ENCODE peak calls at places on chromosomes 7 and 10, in seven cellular contexts. D is suprapubic skin, O is left ventricle myocardium inferior, J is lung, H is heart right ventricle, M is transverse colon, C is PC-3. R is an unnamed sample.

GRCh38 chr7:42946616-42946928 is 14.4 kb downstream of the MRPL32 start:
- DNase-seq in D (no peak), O (no peak), J (no peak), H (no peak), M (no peak), C (no peak), R (no peak)

GRCh38 chr7:36614954-36615353 is 109.3 kb downstream of the AOAH start:
- DNase-seq in D (no peak), O (no peak), J (no peak), H (no peak), M (no peak), C (no peak), R (no peak)

GRCh38 chr10:90885176-90885575 is 13.4 kb downstream of the RPP30 start:
- DNase-seq in D (no peak), O (no peak), J (no peak), H (no peak), M (no peak), C (peak; percentile 63), R (no peak)

GRCh38 chr10:53664620-53665019 is 892.0 kb upstream of the MBL2 start:
- DNase-seq in D (no peak), O (no peak), J (peak; percentile 34), H (no peak), M (peak; percentile 65), C (peak; percentile 97), R (no peak)

GRCh38 chr10:111113961-111114830 is 37.4 kb downstream of the ADRA2A start:
- DNase-seq in D (no peak), O (no peak), J (no peak), H (no peak), M (no peak), C (no peak), R (no peak)

GRCh38 chr10:130242483-130242882 is 106.3 kb downstream of the GLRX3 start:
- DNase-seq in D (no peak), O (no peak), J (no peak), H (no peak), M (no peak), C (no peak), R (no peak)

GRCh38 chr10:4671451-4672145 is 154.4 kb upstream of the AKR1E2 start:
- DNase-seq in D (no peak), O (no peak), J (no peak), H (no peak), M (no peak), C (peak; percentile 88), R (no peak)

GRCh38 chr7:91872928-91873327 is 7.6 kb downstream of the MTERF1 start:
- DNase-seq in D (no peak), O (no peak), J (no peak), H (no peak), M (no peak), C (no peak), R (no peak)

GRCh38 chr10:26215923-26216576 is 524 bp upstream of the GAD2 start:
- DNase-seq in D (no peak), O (no peak), J (no peak), H (peak; percentile 9), M (no peak), C (no peak), R (peak; percentile 36)

GRCh38 chr7:155011081-155011480 is 8.2 kb upstream of the PAXIP1 start:
- DNase-seq in D (no peak), O (no peak), J (no peak), H (no peak), M (no peak), C (peak; percentile 22), R (no peak)

GRCh38 chr7:155007947-155008346 is 5.0 kb upstream of the PAXIP1 start:
- DNase-seq in D (no peak), O (no peak), J (no peak), H (no peak), M (no peak), C (no peak), R (no peak)

DNA sequence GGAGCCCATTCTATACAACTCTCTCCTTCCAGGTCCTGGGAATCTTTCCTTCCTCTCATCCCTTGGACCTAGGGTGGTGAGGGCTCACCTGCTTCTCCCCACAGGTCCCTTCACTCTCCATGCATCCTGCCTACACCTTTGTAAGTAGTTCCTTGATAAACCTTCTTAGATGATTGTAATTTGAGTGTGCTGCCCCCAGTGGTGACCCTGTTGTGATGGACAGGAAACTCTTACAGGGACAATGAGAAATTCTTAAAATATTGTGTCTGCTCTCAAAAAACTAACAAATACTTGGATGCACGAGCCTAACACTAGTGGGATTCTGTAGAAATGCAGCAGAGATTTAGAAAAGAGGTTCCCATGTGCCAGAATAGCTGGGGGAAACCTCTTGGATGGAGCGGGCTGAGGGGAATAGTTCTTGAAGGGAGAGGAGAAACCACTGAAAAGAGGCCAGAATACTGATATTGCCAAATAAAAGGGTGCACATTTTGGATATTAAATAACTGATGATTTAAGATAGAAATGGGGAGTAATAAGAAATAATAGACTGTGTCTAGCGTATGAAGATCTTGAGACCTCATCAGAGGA is 6.7 kb upstream of the PAXIP1 start:
- DNase-seq in D (no peak), O (no peak), J (no peak), H (no peak), M (no peak), C (peak; percentile 31), R (no peak)
- TF ChIP-seq CTCF in D (no peak), O (peak; percentile 27), J (no peak), H (peak; percentile 24), M (no peak), C (peak; percentile 65), R (peak; percentile 22)

GRCh38 chr7:130923930-130924329 is 189.9 kb upstream of the KLF14 start:
- DNase-seq in D (no peak), O (no peak), J (no peak), H (no peak), M (no peak), C (no peak), R (no peak)

GRCh38 chr7:130919316-130920103 is 185.5 kb upstream of the KLF14 start:
- DNase-seq in D (no peak), O (no peak), J (no peak), H (no peak), M (no peak), C (no peak), R (no peak)

GRCh38 chr7:130920122-130920521 is 186.1 kb upstream of the KLF14 start:
- DNase-seq in D (no peak), O (no peak), J (no peak), H (no peak), M (no peak), C (no peak), R (no peak)

GRCh38 chr7:130922206-130923112 is 188.5 kb upstream of the KLF14 start:
- DNase-seq in D (no peak), O (no peak), J (no peak), H (no peak), M (no peak), C (no peak), R (no peak)

DNA sequence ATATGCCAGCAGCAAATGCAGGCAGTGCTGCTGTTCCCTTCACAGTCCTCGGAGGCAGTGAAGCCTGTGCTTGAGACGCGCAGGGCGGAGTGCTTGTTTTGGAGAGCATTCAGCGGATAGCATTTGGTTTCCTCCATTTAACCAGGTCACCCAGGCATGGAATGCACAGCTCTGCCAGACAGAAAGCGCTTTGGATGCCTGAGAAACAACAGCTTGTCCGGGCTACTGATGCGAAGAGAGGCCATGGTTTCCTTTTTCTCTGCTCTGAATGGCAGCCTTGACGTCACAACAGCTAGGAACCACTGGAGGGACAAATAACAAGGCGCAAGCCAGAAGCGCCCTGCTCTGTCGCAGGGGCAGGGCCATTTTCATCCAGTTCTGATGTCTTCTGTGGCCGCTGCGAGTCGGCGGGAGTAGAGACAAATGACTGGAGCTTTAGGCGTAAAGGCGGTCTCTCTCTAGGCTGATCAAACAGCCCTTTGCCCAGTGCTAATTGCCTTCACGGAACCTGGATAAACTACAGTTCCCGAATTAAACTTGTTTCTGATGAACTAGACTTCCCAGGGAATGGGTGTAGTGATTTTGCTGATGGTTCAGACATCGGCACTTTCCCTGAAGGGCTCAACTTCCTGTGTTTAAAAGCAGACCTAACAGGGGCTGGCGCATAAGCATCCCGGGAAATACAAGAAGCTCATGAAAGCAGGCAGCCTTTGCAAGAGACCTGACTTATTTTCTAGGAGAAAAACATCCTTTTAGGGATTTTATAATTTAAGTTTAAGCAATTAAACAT is 187.6 kb upstream of the KLF14 start:
- DNase-seq in D (no peak), O (peak; percentile 49), J (no peak), H (peak; percentile 71), M (peak; percentile 61), C (no peak), R (no peak)
- H3K27ac ChIP-seq in D (peak overlapping the region; percentile 70), O (peak overlapping the region; percentile 92), J (peak overlapping the region; percentile 76), H (peak overlapping the region; percentile 88), M (peak overlapping the region; percentile 89), C (no peak overlapping the region), R (peak overlapping the region; percentile 53)

GRCh38 chr10:92914478-92915066 is 66.3 kb downstream of the EXOC6 start:
- DNase-seq in D (no peak), O (no peak), J (peak; percentile 38), H (peak; percentile 67), M (peak; percentile 50), C (peak; percentile 58), R (no peak)
- TF ChIP-seq CTCF in D (peak; percentile 54), O (peak; percentile 72), J (peak; percentile 24), H (peak; percentile 62), M (peak; percentile 41), C (peak; percentile 72), R (peak; percentile 17)

GRCh38 chr10:119416855-119417254 is 125.7 kb downstream of the RGS10 start:
- DNase-seq in D (no peak), O (peak; percentile 73), J (peak; percentile 56), H (peak; percentile 72), M (peak; percentile 71), C (peak; percentile 58), R (no peak)

GRCh38 chr10:119417852-119418251 is 124.7 kb downstream of the RGS10 start:
- DNase-seq in D (no peak), O (no peak), J (no peak), H (no peak), M (no peak), C (no peak), R (no peak)

GRCh38 chr10:119415121-119415520 is 127.4 kb downstream of the RGS10 start:
- DNase-seq in D (no peak), O (no peak), J (no peak), H (no peak), M (no peak), C (no peak), R (no peak)

GRCh38 chr10:119413738-119414611 is 128.5 kb downstream of the RGS10 start:
- DNase-seq in D (no peak), O (peak; percentile 66), J (no peak), H (peak; percentile 67), M (peak; percentile 44), C (no peak), R (no peak)

DNA sequence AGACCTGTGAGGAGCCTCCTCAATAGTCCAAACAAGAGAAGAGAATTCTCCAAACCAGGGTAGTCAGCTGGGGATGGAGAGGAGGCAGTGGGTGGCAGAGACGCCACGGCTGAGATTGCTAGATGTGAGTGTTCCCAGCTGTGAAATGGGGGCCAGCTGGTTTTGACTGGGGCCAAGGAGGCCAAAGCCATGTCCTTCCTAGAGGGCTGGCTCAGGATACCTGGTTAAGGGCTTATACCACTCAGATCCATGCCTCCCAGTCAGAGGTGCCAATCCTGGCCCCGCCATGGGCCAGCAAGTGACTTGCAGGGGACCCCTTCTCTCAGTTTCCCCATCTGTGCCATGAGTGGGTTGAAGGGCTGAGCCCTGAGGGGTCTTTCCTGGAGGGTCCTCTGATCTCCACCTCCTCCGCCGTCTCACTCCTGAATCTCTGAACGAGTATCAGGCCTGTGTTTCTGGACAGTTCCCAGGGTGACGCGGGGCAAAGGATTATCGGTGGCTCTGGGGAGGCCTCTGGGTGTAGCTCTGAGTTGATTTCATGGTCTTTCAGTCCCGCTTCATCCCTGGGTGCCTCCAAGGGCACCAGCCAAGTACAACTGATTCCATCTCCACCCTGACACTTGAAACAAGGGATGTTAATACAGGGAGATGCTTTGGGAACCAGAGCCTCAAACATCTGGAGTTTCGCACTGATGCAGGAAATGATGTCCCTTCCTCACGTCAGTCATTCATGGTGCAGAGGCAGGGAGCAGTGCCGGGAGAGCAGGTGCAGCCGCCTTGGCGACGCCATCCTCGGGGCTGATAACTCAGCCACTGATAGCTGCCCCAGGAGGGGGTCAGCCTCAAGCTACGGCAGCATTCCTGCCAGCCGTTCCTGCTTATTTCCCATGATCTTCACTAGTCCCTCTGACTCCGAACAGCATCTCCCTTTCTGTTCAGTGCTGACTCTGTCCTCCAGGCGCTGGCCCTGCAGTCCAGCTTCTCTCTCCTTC is 126.7 kb downstream of the RGS10 start:
- DNase-seq in D (no peak), O (no peak), J (no peak), H (peak; percentile 52), M (no peak), C (no peak), R (no peak)
- H3K27ac ChIP-seq in D (no peak overlapping the region), O (peak overlapping the region; percentile 89), J (no peak overlapping the region), H (peak overlapping the region; percentile 88), M (peak overlapping the region; percentile 18), C (no peak overlapping the region), R (no peak overlapping the region)

R was measured in pancreas.